ENCODE peak calls at places on chromosomes 2 and 18, in four cellular contexts. One of them, this sample, is unnamed.

GRCh38 chr2:186065491-186065890 is 326.9 kb downstream of the FSIP2 start:
- DNase-seq in HepG2: no peak
- DNase-seq in HCT116: no peak
- DNase-seq in K562: no peak
- DNase-seq in this sample: no peak

GRCh38 chr2:101415220-101415619 is 27.9 kb upstream of the CREG2 start:
- DNase-seq in HepG2: no peak
- DNase-seq in HCT116: no peak
- DNase-seq in K562: no peak
- DNase-seq in this sample: no peak

GRCh38 chr2:20015482-20016083 is 3.1 kb upstream of the MATN3 start:
- DNase-seq in HepG2: peak
- DNase-seq in HCT116: peak
- DNase-seq in K562: peak
- DNase-seq in this sample: peak

GRCh38 chr18:28961669-28962228 is 784.8 kb upstream of the CDH2 start:
- DNase-seq in HepG2: peak
- DNase-seq in HCT116: peak
- DNase-seq in K562: no peak
- DNase-seq in this sample: no peak

GRCh38 chr2:40304340-40304739 is 147.6 kb downstream of the SLC8A1 start:
- DNase-seq in HepG2: no peak
- DNase-seq in HCT116: no peak
- DNase-seq in K562: no peak
- DNase-seq in this sample: no peak

GRCh38 chr2:205188516-205189138 is 493.7 kb upstream of the NRP2 start:
- DNase-seq in HepG2: no peak
- DNase-seq in HCT116: no peak
- DNase-seq in K562: no peak
- DNase-seq in this sample: no peak

GRCh38 chr2:219643084-219643473 is 15.6 kb downstream of the SLC4A3 start:
- DNase-seq in HepG2: no peak
- DNase-seq in HCT116: no peak
- DNase-seq in K562: no peak
- DNase-seq in this sample: no peak

GRCh38 chr2:98775146-98775988 is 44.4 kb upstream of the MGAT4A start:
- DNase-seq in HepG2: no peak
- DNase-seq in HCT116: no peak
- DNase-seq in K562: no peak
- DNase-seq in this sample: no peak

GRCh38 chr2:79511320-79511951 is 1.4 kb upstream of the CTNNA2 start:
- DNase-seq in HepG2: peak
- DNase-seq in HCT116: no peak
- DNase-seq in K562: peak
- DNase-seq in this sample: peak

GRCh38 chr2:144421606-144422510 is 98.1 kb downstream of the ZEB2 start:
- DNase-seq in HepG2: no peak
- DNase-seq in HCT116: no peak
- DNase-seq in K562: no peak
- DNase-seq in this sample: no peak

GRCh38 chr2:202721621-202722020 is 86.9 kb downstream of the FAM117B start:
- DNase-seq in HepG2: peak
- DNase-seq in HCT116: no peak
- DNase-seq in K562: no peak
- DNase-seq in this sample: no peak

GRCh38 chr2:98815795-98816194 is 84.9 kb upstream of the MGAT4A start:
- DNase-seq in HepG2: no peak
- DNase-seq in HCT116: no peak
- DNase-seq in K562: no peak
- DNase-seq in this sample: no peak

GRCh38 chr2:188773075-188773474 is 201.1 kb upstream of the COL3A1 start:
- DNase-seq in HepG2: no peak
- DNase-seq in HCT116: no peak
- DNase-seq in K562: no peak
- DNase-seq in this sample: no peak

GRCh38 chr18:67677489-67677888 is 161.0 kb upstream of the DSEL start:
- DNase-seq in HepG2: no peak
- DNase-seq in HCT116: no peak
- DNase-seq in K562: no peak
- DNase-seq in this sample: no peak

GRCh38 chr18:75287700-75288099 is 77.1 kb downstream of the TSHZ1 start:
- DNase-seq in HepG2: no peak
- DNase-seq in HCT116: no peak
- DNase-seq in K562: no peak
- DNase-seq in this sample: no peak

GRCh38 chr18:26436176-26437031 is 111.9 kb downstream of the KCTD1 start:
- DNase-seq in HepG2: peak
- DNase-seq in HCT116: peak
- DNase-seq in K562: no peak
- DNase-seq in this sample: no peak

GRCh38 chr18:62138836-62139235 is 48.0 kb downstream of the PIGN start:
- DNase-seq in HepG2: no peak
- DNase-seq in HCT116: no peak
- DNase-seq in K562: no peak
- DNase-seq in this sample: no peak

GRCh38 chr2:105974800-105975199 is 219.3 kb downstream of the UXS1 start:
- DNase-seq in HepG2: no peak
- DNase-seq in HCT116: no peak
- DNase-seq in K562: no peak
- DNase-seq in this sample: no peak

GRCh38 chr18:69817335-69817935 is 130.2 kb downstream of the CD226 start:
- DNase-seq in HepG2: no peak
- DNase-seq in HCT116: no peak
- DNase-seq in K562: no peak
- DNase-seq in this sample: no peak

GRCh38 chr2:75558132-75558530 is 2.6 kb downstream of the EVA1A start:
- DNase-seq in HepG2: no peak
- DNase-seq in HCT116: no peak
- DNase-seq in K562: no peak
- DNase-seq in this sample: no peak

GRCh38 chr2:199607914-199608313 is 150.2 kb upstream of the SATB2 start:
- DNase-seq in HepG2: no peak
- DNase-seq in HCT116: no peak
- DNase-seq in K562: no peak
- DNase-seq in this sample: no peak

GRCh38 chr2:121194626-121195025 is 90.4 kb downstream of the TFCP2L1 start:
- DNase-seq in HepG2: no peak
- DNase-seq in HCT116: no peak
- DNase-seq in K562: no peak
- DNase-seq in this sample: no peak

GRCh38 chr2:10245021-10245420 is 57.7 kb upstream of the HPCAL1 start:
- DNase-seq in HepG2: no peak
- DNase-seq in HCT116: no peak
- DNase-seq in K562: no peak
- DNase-seq in this sample: no peak

GRCh38 chr18:27871731-27872130 is 305.2 kb downstream of the CDH2 start:
- DNase-seq in HepG2: no peak
- DNase-seq in HCT116: no peak
- DNase-seq in K562: no peak
- DNase-seq in this sample: no peak

GRCh38 chr2:241933175-241933911 is 63.8 kb downstream of the RTP5 start:
- DNase-seq in HepG2: no peak
- DNase-seq in HCT116: no peak
- DNase-seq in K562: no peak
- DNase-seq in this sample: no peak

GRCh38 chr2:235302263-235302662 is 191.6 kb upstream of the AGAP1 start:
- DNase-seq in HepG2: no peak
- DNase-seq in HCT116: no peak
- DNase-seq in K562: no peak
- DNase-seq in this sample: no peak

GRCh38 chr2:1068832-1069231 is 118.2 kb downstream of the SNTG2 start:
- DNase-seq in HepG2: no peak
- DNase-seq in HCT116: no peak
- DNase-seq in K562: no peak
- DNase-seq in this sample: no peak

GRCh38 chr2:40043191-40043590 is 264.1 kb upstream of the THUMPD2 start:
- DNase-seq in HepG2: no peak
- DNase-seq in HCT116: no peak
- DNase-seq in K562: no peak
- DNase-seq in this sample: no peak

GRCh38 chr2:55338268-55338667 is 69.2 kb upstream of the MTIF2 start:
- DNase-seq in HepG2: no peak
- DNase-seq in HCT116: no peak
- DNase-seq in K562: no peak
- DNase-seq in this sample: no peak

GRCh38 chr2:76450024-76450475 is 739.3 kb upstream of the GCFC2 start:
- DNase-seq in HepG2: no peak
- DNase-seq in HCT116: no peak
- DNase-seq in K562: no peak
- DNase-seq in this sample: no peak

GRCh38 chr2:178277741-178278197 is 83.5 kb downstream of the OSBPL6 start:
- DNase-seq in HepG2: peak
- DNase-seq in HCT116: no peak
- DNase-seq in K562: peak
- DNase-seq in this sample: no peak

GRCh38 chr18:27673861-27674260 is 488.8 kb upstream of the CHST9 start:
- DNase-seq in HepG2: no peak
- DNase-seq in HCT116: no peak
- DNase-seq in K562: no peak
- DNase-seq in this sample: no peak

GRCh38 chr2:127546797-127547196 is 11.3 kb downstream of the MYO7B start:
- DNase-seq in HepG2: no peak
- DNase-seq in HCT116: no peak
- DNase-seq in K562: no peak
- DNase-seq in this sample: no peak

DNA sequence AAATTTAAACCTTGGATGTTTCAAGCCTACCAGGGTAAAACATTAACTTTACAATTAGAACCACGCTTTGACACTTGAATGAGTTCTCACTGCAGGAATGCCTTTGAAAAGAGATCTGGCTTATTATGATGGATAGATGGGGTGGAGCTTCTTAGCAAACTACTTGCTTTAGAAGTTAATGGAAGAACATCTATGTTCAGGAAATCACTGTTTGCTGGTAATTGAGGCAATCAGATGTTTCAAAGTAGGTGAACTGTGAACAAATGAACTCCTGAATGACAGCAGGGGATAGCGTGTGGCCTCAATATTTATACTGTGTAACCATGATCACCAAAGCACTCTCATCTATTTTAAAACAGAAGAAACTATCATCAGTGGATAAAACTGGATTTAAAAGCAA is 383.6 kb downstream of the PIK3C3 start:
- DNase-seq in HepG2: peak
- DNase-seq in HCT116: no peak
- DNase-seq in K562: no peak
- DNase-seq in this sample: no peak
- TF ChIP-seq JUND in HepG2: no peak
- TF ChIP-seq JUND in HCT116: no peak
- TF ChIP-seq JUND in K562: no peak
- TF ChIP-seq JUND in this sample: no peak

GRCh38 chr2:191864623-191865521 is 18.0 kb upstream of the CAVIN2 start:
- DNase-seq in HepG2: peak
- DNase-seq in HCT116: no peak
- DNase-seq in K562: no peak
- DNase-seq in this sample: no peak
- TF ChIP-seq JUND in HepG2: no peak
- TF ChIP-seq JUND in HCT116: no peak
- TF ChIP-seq JUND in K562: no peak
- TF ChIP-seq JUND in this sample: no peak

DNA sequence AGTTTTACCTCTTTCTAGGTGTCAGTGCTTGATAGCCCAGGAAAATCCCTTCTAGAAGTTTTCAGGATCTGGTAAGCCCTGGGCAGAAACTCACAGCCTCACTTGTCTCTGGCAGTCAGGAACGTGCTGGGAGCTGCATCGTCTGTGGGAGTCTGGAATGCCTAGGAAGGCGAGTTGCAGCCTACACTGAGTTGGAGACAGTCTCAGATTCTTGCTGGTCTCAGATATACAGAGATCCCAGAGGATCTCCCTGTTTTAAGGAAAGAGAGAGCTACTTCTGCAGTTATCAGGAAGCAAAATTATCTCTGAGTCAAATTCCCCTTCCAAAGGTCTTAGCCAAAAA is 104.4 kb upstream of the CDC42EP3 start:
- DNase-seq in HepG2: no peak
- DNase-seq in HCT116: no peak
- DNase-seq in K562: no peak
- DNase-seq in this sample: no peak
- TF ChIP-seq JUND in HepG2: no peak
- TF ChIP-seq JUND in HCT116: no peak
- TF ChIP-seq JUND in K562: no peak
- TF ChIP-seq JUND in this sample: no peak

DNA sequence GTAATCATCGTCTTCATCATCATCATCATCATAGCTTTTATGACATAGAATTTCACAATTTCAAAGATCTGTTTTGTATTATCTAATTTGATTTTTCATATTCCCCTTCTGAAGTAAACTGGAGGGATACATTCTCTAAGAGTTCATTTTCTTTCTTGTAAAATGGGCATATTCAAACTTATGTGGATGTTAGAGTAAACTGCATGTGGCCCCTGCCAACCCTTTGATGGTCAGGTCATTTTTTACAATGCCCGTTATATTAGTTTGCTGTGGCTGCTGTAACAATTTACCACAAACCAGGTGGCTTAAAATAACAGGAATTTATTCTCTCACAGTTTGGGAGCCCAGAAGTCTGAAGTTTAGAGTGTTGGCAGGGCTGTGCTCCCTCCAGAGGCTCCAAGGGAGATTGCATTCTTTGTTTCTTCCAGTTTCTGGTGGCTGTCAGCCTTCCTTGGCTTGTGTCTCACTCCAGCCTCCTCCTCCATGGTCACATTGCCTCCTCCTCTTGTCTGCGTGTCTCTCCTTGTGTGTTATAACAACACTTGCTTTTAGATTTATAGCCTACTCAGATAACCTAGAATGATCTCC is 127.5 kb upstream of the MMADHC start:
- DNase-seq in HepG2: peak
- DNase-seq in HCT116: peak
- DNase-seq in K562: no peak
- DNase-seq in this sample: peak
- TF ChIP-seq JUND in HepG2: no peak
- TF ChIP-seq JUND in HCT116: no peak
- TF ChIP-seq JUND in K562: no peak
- TF ChIP-seq JUND in this sample: no peak

This sample was measured in T47D.